ENCODE peak calls at places on chromosomes 5 and 9, in seven cellular contexts. One of them, this sample, is unnamed.

GRCh38 chr5:98372351-98372750 is 401.1 kb upstream of the RGMB start:
- DNase-seq in body of pancreas: no peak
- DNase-seq in mammary epithelial cell: no peak
- DNase-seq in ovary: no peak
- DNase-seq in spleen: no peak
- DNase-seq in CD4-positive, alpha-beta memory T cell: no peak
- DNase-seq in PC-3: no peak
- DNase-seq in this sample: no peak

GRCh38 chr5:157994906-157995519 is 136.1 kb upstream of the CLINT1 start:
- DNase-seq in body of pancreas: peak; percentile 76
- DNase-seq in mammary epithelial cell: peak; percentile 67
- DNase-seq in ovary: peak; percentile 25
- DNase-seq in spleen: peak; percentile 81
- DNase-seq in CD4-positive, alpha-beta memory T cell: peak; percentile 39
- DNase-seq in PC-3: peak; percentile 89
- DNase-seq in this sample: peak; percentile 84

GRCh38 chr5:21709766-21710165 is 1143.4 kb downstream of the CDH12 start:
- DNase-seq in body of pancreas: no peak
- DNase-seq in mammary epithelial cell: no peak
- DNase-seq in ovary: no peak
- DNase-seq in spleen: no peak
- DNase-seq in CD4-positive, alpha-beta memory T cell: no peak
- DNase-seq in PC-3: no peak
- DNase-seq in this sample: no peak

GRCh38 chr5:140862441-140863295 is 6.1 kb upstream of the PCDHA11 start:
- DNase-seq in body of pancreas: no peak
- DNase-seq in mammary epithelial cell: no peak
- DNase-seq in ovary: no peak
- DNase-seq in spleen: no peak
- DNase-seq in CD4-positive, alpha-beta memory T cell: no peak
- DNase-seq in PC-3: no peak
- DNase-seq in this sample: no peak

GRCh38 chr9:17509698-17510097 is 69.2 kb upstream of the SH3GL2 start:
- DNase-seq in body of pancreas: no peak
- DNase-seq in mammary epithelial cell: no peak
- DNase-seq in ovary: no peak
- DNase-seq in spleen: no peak
- DNase-seq in CD4-positive, alpha-beta memory T cell: no peak
- DNase-seq in PC-3: no peak
- DNase-seq in this sample: no peak

GRCh38 chr9:34190996-34191892 is 12.4 kb downstream of the UBAP1 start:
- DNase-seq in body of pancreas: no peak
- DNase-seq in mammary epithelial cell: no peak
- DNase-seq in ovary: no peak
- DNase-seq in spleen: no peak
- DNase-seq in CD4-positive, alpha-beta memory T cell: no peak
- DNase-seq in PC-3: peak; percentile 28
- DNase-seq in this sample: peak; percentile 53

GRCh38 chr5:61866930-61867329 is 439.1 kb upstream of the KIF2A start:
- DNase-seq in body of pancreas: no peak
- DNase-seq in mammary epithelial cell: peak; percentile 95
- DNase-seq in ovary: no peak
- DNase-seq in spleen: no peak
- DNase-seq in CD4-positive, alpha-beta memory T cell: no peak
- DNase-seq in PC-3: peak; percentile 66
- DNase-seq in this sample: no peak

GRCh38 chr5:34919077-34919476 is 3.6 kb downstream of the BRIX1 start:
- DNase-seq in body of pancreas: no peak
- DNase-seq in mammary epithelial cell: no peak
- DNase-seq in ovary: no peak
- DNase-seq in spleen: no peak
- DNase-seq in CD4-positive, alpha-beta memory T cell: no peak
- DNase-seq in PC-3: no peak
- DNase-seq in this sample: no peak

GRCh38 chr9:35829764-35830096 is 702 bp downstream of the TMEM8B start:
- DNase-seq in body of pancreas: no peak
- DNase-seq in mammary epithelial cell: no peak
- DNase-seq in ovary: no peak
- DNase-seq in spleen: no peak
- DNase-seq in CD4-positive, alpha-beta memory T cell: no peak
- DNase-seq in PC-3: no peak
- DNase-seq in this sample: no peak

GRCh38 chr9:23322392-23322791 is 503.6 kb downstream of the ELAVL2 start:
- DNase-seq in body of pancreas: no peak
- DNase-seq in mammary epithelial cell: peak; percentile 2
- DNase-seq in ovary: no peak
- DNase-seq in spleen: no peak
- DNase-seq in CD4-positive, alpha-beta memory T cell: no peak
- DNase-seq in PC-3: peak; percentile 48
- DNase-seq in this sample: no peak

GRCh38 chr9:71642043-71642442 is 126.3 kb downstream of the CEMIP2 start:
- DNase-seq in body of pancreas: no peak
- DNase-seq in mammary epithelial cell: no peak
- DNase-seq in ovary: no peak
- DNase-seq in spleen: no peak
- DNase-seq in CD4-positive, alpha-beta memory T cell: no peak
- DNase-seq in PC-3: no peak
- DNase-seq in this sample: no peak

GRCh38 chr5:15995206-15996052 is 184.2 kb downstream of the MARCHF11 start:
- DNase-seq in body of pancreas: no peak
- DNase-seq in mammary epithelial cell: peak; percentile 23
- DNase-seq in ovary: no peak
- DNase-seq in spleen: no peak
- DNase-seq in CD4-positive, alpha-beta memory T cell: no peak
- DNase-seq in PC-3: peak; percentile 68
- DNase-seq in this sample: peak; percentile 20

GRCh38 chr5:157253547-157253946 is 12.4 kb upstream of the CYFIP2 start:
- DNase-seq in body of pancreas: peak; percentile 60
- DNase-seq in mammary epithelial cell: peak; percentile 29
- DNase-seq in ovary: no peak
- DNase-seq in spleen: no peak
- DNase-seq in CD4-positive, alpha-beta memory T cell: no peak
- DNase-seq in PC-3: peak; percentile 93
- DNase-seq in this sample: peak; percentile 69

GRCh38 chr5:175663191-175664184 is 5.6 kb downstream of the HRH2 start:
- DNase-seq in body of pancreas: peak; percentile 52
- DNase-seq in mammary epithelial cell: no peak
- DNase-seq in ovary: no peak
- DNase-seq in spleen: no peak
- DNase-seq in CD4-positive, alpha-beta memory T cell: no peak
- DNase-seq in PC-3: no peak
- DNase-seq in this sample: no peak

GRCh38 chr5:154653764-154654483 is 101.3 kb upstream of the LARP1 start:
- DNase-seq in body of pancreas: peak; percentile 29
- DNase-seq in mammary epithelial cell: no peak
- DNase-seq in ovary: no peak
- DNase-seq in spleen: peak; percentile 72
- DNase-seq in CD4-positive, alpha-beta memory T cell: no peak
- DNase-seq in PC-3: no peak
- DNase-seq in this sample: no peak

GRCh38 chr5:39314591-39314990 is 49.7 kb downstream of the C9 start:
- DNase-seq in body of pancreas: no peak
- DNase-seq in mammary epithelial cell: no peak
- DNase-seq in ovary: no peak
- DNase-seq in spleen: no peak
- DNase-seq in CD4-positive, alpha-beta memory T cell: no peak
- DNase-seq in PC-3: peak; percentile 23
- DNase-seq in this sample: no peak

GRCh38 chr5:62265648-62266112 is 40.3 kb upstream of the KIF2A start:
- DNase-seq in body of pancreas: no peak
- DNase-seq in mammary epithelial cell: no peak
- DNase-seq in ovary: no peak
- DNase-seq in spleen: no peak
- DNase-seq in CD4-positive, alpha-beta memory T cell: no peak
- DNase-seq in PC-3: no peak
- DNase-seq in this sample: no peak

GRCh38 chr9:126000256-126000655 is 253.1 kb downstream of the PBX3 start:
- DNase-seq in body of pancreas: no peak
- DNase-seq in mammary epithelial cell: no peak
- DNase-seq in ovary: no peak
- DNase-seq in spleen: no peak
- DNase-seq in CD4-positive, alpha-beta memory T cell: no peak
- DNase-seq in PC-3: no peak
- DNase-seq in this sample: no peak

GRCh38 chr9:23669776-23670175 is 156.3 kb downstream of the ELAVL2 start:
- DNase-seq in body of pancreas: no peak
- DNase-seq in mammary epithelial cell: no peak
- DNase-seq in ovary: no peak
- DNase-seq in spleen: no peak
- DNase-seq in CD4-positive, alpha-beta memory T cell: no peak
- DNase-seq in PC-3: no peak
- DNase-seq in this sample: no peak

GRCh38 chr9:8845376-8845775 is 1045.8 kb upstream of the DMAC1 start:
- DNase-seq in body of pancreas: peak; percentile 55
- DNase-seq in mammary epithelial cell: no peak
- DNase-seq in ovary: no peak
- DNase-seq in spleen: no peak
- DNase-seq in CD4-positive, alpha-beta memory T cell: no peak
- DNase-seq in PC-3: no peak
- DNase-seq in this sample: no peak

DNA sequence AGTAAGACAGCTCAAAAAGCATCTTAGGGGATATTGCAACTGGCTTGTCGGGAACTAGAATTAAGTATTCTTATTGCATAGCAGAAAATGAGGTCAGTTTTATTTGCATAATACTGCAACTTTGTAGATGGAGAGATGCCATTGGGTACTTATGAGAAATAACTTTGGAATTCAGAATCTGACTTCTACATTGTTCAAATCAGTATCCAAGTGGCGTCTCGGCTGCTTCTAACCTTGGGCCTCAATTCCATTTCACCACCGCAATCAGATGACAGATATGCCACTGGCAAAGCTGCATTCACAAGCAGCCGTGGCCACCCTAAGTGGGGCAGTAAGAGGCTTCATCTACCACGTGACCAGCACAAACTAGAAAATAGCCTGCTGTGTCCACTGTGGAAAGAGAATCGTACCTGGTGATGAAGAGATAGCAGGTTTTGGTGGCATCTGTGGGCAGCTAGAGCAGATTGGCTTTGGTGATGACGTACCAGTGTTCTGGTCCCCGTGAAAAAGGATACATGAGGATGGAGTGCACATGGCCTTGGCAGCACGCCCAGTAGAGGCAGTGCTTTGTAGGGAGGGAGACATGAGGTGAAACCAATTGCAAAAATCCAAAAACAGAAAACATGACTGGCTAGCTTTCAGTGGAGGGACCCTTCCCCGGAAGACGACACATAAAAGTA is 116.6 kb downstream of the KLHL3 start:
- DNase-seq in body of pancreas: peak; percentile 49
- DNase-seq in mammary epithelial cell: peak; percentile 49
- DNase-seq in ovary: peak; percentile 41
- DNase-seq in spleen: no peak
- DNase-seq in CD4-positive, alpha-beta memory T cell: no peak
- DNase-seq in PC-3: peak; percentile 90
- DNase-seq in this sample: no peak
- H3K4me3 ChIP-seq in body of pancreas: no peak overlapping the region
- H3K4me3 ChIP-seq in mammary epithelial cell: no peak overlapping the region
- H3K4me3 ChIP-seq in ovary: no peak overlapping the region
- H3K4me3 ChIP-seq in spleen: no peak overlapping the region
- H3K4me3 ChIP-seq in CD4-positive, alpha-beta memory T cell: no peak overlapping the region
- H3K4me3 ChIP-seq in PC-3: no peak overlapping the region
- H3K4me3 ChIP-seq in this sample: no peak overlapping the region

DNA sequence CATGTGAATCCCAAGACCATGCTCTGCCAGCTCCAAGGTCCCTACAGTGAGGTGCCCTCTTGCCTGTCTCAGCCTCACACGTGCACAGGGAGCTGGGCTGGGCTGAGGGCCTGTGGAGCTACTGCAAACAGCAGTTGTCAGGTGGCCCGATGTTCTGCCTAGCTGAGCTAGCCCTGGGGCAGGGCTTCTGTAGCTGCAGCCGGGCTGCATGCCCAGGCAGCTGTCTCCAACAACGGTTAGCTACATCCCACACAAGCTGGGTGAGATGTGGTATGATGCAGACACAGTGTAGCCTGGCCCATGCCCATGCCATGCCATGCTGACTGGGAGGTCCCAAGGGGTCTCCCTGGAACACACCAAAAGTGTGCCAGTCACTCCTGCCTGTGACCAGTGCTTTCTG is 62.0 kb downstream of the MACROH2A1 start:
- DNase-seq in body of pancreas: no peak
- DNase-seq in mammary epithelial cell: peak; percentile 43
- DNase-seq in ovary: no peak
- DNase-seq in spleen: peak; percentile 24
- DNase-seq in CD4-positive, alpha-beta memory T cell: no peak
- DNase-seq in PC-3: no peak
- DNase-seq in this sample: no peak
- H3K36me3 ChIP-seq in body of pancreas: peaks cover 32% of the 10 kb centered on the region
- H3K36me3 ChIP-seq in mammary epithelial cell: peaks cover 54% of the 10 kb centered on the region
- H3K36me3 ChIP-seq in ovary: no peaks in the 10 kb centered on the region
- H3K36me3 ChIP-seq in spleen: peaks cover 5% of the 10 kb centered on the region
- H3K36me3 ChIP-seq in CD4-positive, alpha-beta memory T cell: peaks cover 46% of the 10 kb centered on the region
- H3K36me3 ChIP-seq in PC-3: peaks cover 25% of the 10 kb centered on the region
- H3K36me3 ChIP-seq in this sample: peaks cover 54% of the 10 kb centered on the region

GRCh38 chr9:88995205-88995604 is 3.9 kb downstream of the S1PR3 start:
- DNase-seq in body of pancreas: no peak
- DNase-seq in mammary epithelial cell: no peak
- DNase-seq in ovary: no peak
- DNase-seq in spleen: no peak
- DNase-seq in CD4-positive, alpha-beta memory T cell: no peak
- DNase-seq in PC-3: no peak
- DNase-seq in this sample: no peak
- H3K4me1 ChIP-seq in body of pancreas: peaks cover 49% of the 10 kb centered on the region
- H3K4me1 ChIP-seq in mammary epithelial cell: peaks cover 11% of the 10 kb centered on the region
- H3K4me1 ChIP-seq in ovary: peaks cover 12% of the 10 kb centered on the region
- H3K4me1 ChIP-seq in spleen: peaks cover 91% of the 10 kb centered on the region
- H3K4me1 ChIP-seq in CD4-positive, alpha-beta memory T cell: peaks cover 4% of the 10 kb centered on the region
- H3K4me1 ChIP-seq in PC-3: peaks cover 12% of the 10 kb centered on the region
- H3K4me1 ChIP-seq in this sample: no peaks in the 10 kb centered on the region

GRCh38 chr5:148828461-148829247 is 2.2 kb downstream of the ADRB2 start:
- DNase-seq in body of pancreas: no peak
- DNase-seq in mammary epithelial cell: peak; percentile 61
- DNase-seq in ovary: no peak
- DNase-seq in spleen: no peak
- DNase-seq in CD4-positive, alpha-beta memory T cell: no peak
- DNase-seq in PC-3: peak; percentile 86
- DNase-seq in this sample: no peak
- H3K4me3 ChIP-seq in body of pancreas: no peak overlapping the region
- H3K4me3 ChIP-seq in mammary epithelial cell: peak overlapping the region; percentile 81
- H3K4me3 ChIP-seq in ovary: peak overlapping the region; percentile 18
- H3K4me3 ChIP-seq in spleen: peak overlapping the region; percentile 64
- H3K4me3 ChIP-seq in CD4-positive, alpha-beta memory T cell: peak overlapping the region; percentile 10
- H3K4me3 ChIP-seq in PC-3: peak overlapping the region; percentile 73
- H3K4me3 ChIP-seq in this sample: no peak overlapping the region